ENCODE peak calls at places on chromosomes 11 and 22, in four cellular contexts. W is HL-60, C is stomach, Q is suprapubic skin. B is an unnamed sample.

GRCh38 chr11:35605691-35606090 is 12.6 kb upstream of the FJX1 start:
- DNase-seq in W (no peak), C (no peak), Q (no peak), B (no peak)

GRCh38 chr11:67179892-67180490 is 60.9 kb downstream of the KDM2A start:
- DNase-seq in W (no peak), C (no peak), Q (no peak), B (no peak)

GRCh38 chr11:1130276-1131032 is 27.3 kb upstream of the MUC5AC start:
- DNase-seq in W (no peak), C (peak), Q (no peak), B (no peak)

GRCh38 chr11:119995730-119996491 is 142.0 kb downstream of the TRIM29 start:
- DNase-seq in W (no peak), C (no peak), Q (no peak), B (no peak)

GRCh38 chr22:43883012-43883661 is 8.7 kb downstream of the PNPLA5 start:
- DNase-seq in W (peak), C (peak), Q (no peak), B (peak)

GRCh38 chr11:46050065-46050464 is 71.2 kb downstream of the PHF21A start:
- DNase-seq in W (peak), C (no peak), Q (no peak), B (no peak)

GRCh38 chr11:69640995-69641581 is at the start of gene CCND1:
- DNase-seq in W (peak), C (peak), Q (no peak), B (peak)

GRCh38 chr11:31641477-31642062 is 132.0 kb downstream of the ELP4 start:
- DNase-seq in W (no peak), C (peak), Q (no peak), B (no peak)

GRCh38 chr22:46852771-46853170 is 90.3 kb downstream of the TBC1D22A start:
- DNase-seq in W (no peak), C (no peak), Q (no peak), B (no peak)

GRCh38 chr11:113603277-113604059 is 102.6 kb downstream of the TMPRSS5 start:
- DNase-seq in W (no peak), C (no peak), Q (no peak), B (no peak)

GRCh38 chr11:93054881-93055280 is 85.4 kb downstream of the MTNR1B start:
- DNase-seq in W (no peak), C (no peak), Q (no peak), B (no peak)

GRCh38 chr22:40764743-40765441 is 54.3 kb downstream of the SLC25A17 start:
- DNase-seq in W (no peak), C (no peak), Q (no peak), B (no peak)

GRCh38 chr11:128477811-128478210 is 109.5 kb downstream of the ETS1 start:
- DNase-seq in W (no peak), C (no peak), Q (no peak), B (no peak)

GRCh38 chr11:118488480-118489109 is 38.7 kb upstream of the TTC36 start:
- DNase-seq in W (peak), C (peak), Q (no peak), B (peak)

GRCh38 chr11:35375332-35376125 is 43.8 kb downstream of the SLC1A2 start:
- DNase-seq in W (no peak), C (no peak), Q (no peak), B (no peak)

GRCh38 chr11:44563716-44564115 is 1.7 kb upstream of the CD82 start:
- DNase-seq in W (no peak), C (no peak), Q (no peak), B (no peak)

GRCh38 chr11:22193348-22194051 is 615 bp downstream of the ANO5 start:
- DNase-seq in W (no peak), C (peak), Q (no peak), B (peak)

GRCh38 chr11:22192289-22192641 is 620 bp upstream of the ANO5 start:
- DNase-seq in W (no peak), C (peak), Q (no peak), B (no peak)

GRCh38 chr11:22190827-22191463 is 1.9 kb upstream of the ANO5 start:
- DNase-seq in W (no peak), C (no peak), Q (no peak), B (no peak)

GRCh38 chr11:22194907-22195306 is 2.0 kb downstream of the ANO5 start:
- DNase-seq in W (no peak), C (no peak), Q (no peak), B (no peak)

GRCh38 chr11:22192642-22193347 is at the start of gene ANO5:
- DNase-seq in W (no peak), C (peak), Q (peak), B (peak)
- TF ChIP-seq POLR2AphosphoS5 in W (no peak), C (peak), Q (no peak), B (peak)

GRCh38 chr22:50456466-50457234 is 18.2 kb downstream of the SBF1 start:
- DNase-seq in W (no peak), C (no peak), Q (no peak), B (no peak)
- TF ChIP-seq CTCF in W (peak), C (no peak), Q (no peak), B (no peak)

GRCh38 chr22:23038334-23038642 is 32.0 kb upstream of the GNAZ start:
- DNase-seq in W (no peak), C (no peak), Q (no peak), B (no peak)
- TF ChIP-seq POLR2AphosphoS5 in W (no peak), C (no peak), Q (no peak), B (no peak)

GRCh38 chr11:102154806-102155205 is 44.6 kb downstream of the YAP1 start:
- DNase-seq in W (no peak), C (no peak), Q (no peak), B (no peak)

GRCh38 chr11:102148059-102148458 is 37.8 kb downstream of the YAP1 start:
- DNase-seq in W (no peak), C (no peak), Q (no peak), B (no peak)

GRCh38 chr11:102155676-102156075 is 45.4 kb downstream of the YAP1 start:
- DNase-seq in W (no peak), C (no peak), Q (no peak), B (no peak)

GRCh38 chr11:102153082-102153481 is 42.8 kb downstream of the YAP1 start:
- DNase-seq in W (no peak), C (no peak), Q (no peak), B (no peak)

DNA sequence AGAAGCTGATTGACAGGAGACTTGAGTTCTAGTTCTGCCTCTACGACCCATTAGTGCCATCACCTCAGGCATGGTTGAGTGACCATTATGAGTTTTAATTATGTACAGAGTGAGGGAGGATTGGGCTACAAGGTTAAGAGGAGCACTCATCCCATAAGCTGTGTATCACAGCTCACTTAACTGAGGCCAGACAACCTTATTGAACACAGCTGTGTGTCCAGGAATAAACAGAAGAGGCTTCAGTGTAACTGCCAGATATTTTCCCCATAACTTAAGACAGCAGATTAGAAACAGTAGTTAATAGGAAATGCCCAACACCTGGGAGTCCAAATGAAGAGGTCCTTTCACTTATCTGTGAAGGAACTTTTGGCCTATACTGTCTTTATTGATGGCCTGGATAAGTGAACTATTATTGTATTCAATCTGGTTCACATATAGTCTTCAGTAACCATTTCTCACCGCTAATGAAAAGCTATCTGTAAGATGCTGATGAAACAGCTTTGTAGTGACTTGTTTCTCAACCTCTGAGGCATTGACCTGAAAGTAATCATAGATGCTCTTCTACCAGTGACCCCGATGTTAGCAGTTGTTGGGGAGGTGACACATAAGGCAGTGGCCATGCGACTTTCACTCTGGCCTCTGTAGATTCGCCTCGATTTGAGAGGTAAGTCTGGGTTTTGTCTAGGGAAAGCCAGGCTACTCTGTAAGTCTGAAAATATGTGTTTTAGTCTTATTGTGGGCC is 41.7 kb downstream of the YAP1 start:
- DNase-seq in W (no peak), C (no peak), Q (no peak), B (no peak)
- TF ChIP-seq CTCF in W (no peak), C (no peak), Q (no peak), B (no peak)

GRCh38 chr22:36286096-36286957 is 33.4 kb downstream of the APOL1 start:
- DNase-seq in W (peak), C (peak), Q (no peak), B (peak)
- TF ChIP-seq POLR2AphosphoS5 in W (peak), C (no peak), Q (no peak), B (peak)

DNA sequence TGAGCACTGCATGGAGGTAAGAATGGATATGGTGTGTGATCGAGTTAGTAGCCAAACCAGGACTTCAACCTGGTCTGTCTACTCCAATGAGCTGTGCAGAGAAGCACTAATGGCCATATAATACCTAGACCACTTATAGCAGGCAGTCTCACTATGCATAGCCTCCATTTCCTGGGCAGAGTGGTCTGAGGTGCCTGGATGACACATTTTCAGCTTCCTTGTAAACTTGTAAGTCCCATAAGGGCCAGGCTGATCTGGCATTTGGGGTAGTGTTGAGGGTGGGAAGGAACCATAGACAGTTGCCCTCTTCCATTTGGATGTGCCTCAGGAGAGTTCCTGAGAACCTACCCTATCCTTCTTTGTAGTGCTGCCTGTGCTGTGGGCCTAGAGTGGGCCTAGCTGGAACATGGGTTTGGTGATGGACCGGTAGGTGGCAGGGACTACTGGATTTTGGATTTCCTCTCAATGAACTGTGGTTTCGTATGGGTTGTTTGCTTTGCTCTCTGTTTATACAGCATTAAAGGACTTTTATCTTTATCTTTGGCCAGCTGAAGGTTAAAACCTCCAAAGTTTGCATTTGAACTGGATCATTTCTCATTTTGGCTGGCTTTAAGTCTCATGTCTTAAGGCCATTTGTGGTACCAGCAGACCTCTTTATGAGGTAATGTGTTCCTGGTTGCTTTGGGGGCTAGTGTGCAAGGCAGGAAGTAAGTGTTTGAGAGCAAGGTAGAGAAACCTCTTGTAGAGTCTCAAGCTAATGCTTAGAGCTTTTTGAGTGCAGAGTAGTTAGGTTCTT is 86.9 kb downstream of the STIM1 start:
- DNase-seq in W (no peak), C (peak), Q (no peak), B (no peak)
- TF ChIP-seq CTCF in W (no peak), C (no peak), Q (no peak), B (no peak)

GRCh38 chr11:2400761-2401435 is 348 bp downstream of the TSSC4 start:
- DNase-seq in W (no peak), C (no peak), Q (no peak), B (peak)

GRCh38 chr11:2400069-2400760 is at the start of gene TSSC4:
- DNase-seq in W (peak), C (peak), Q (peak), B (peak)

GRCh38 chr11:2402890-2403645 is 2.5 kb downstream of the TSSC4 start:
- DNase-seq in W (no peak), C (no peak), Q (no peak), B (peak)

GRCh38 chr11:2402106-2402505 is 1.6 kb downstream of the TSSC4 start:
- DNase-seq in W (no peak), C (no peak), Q (no peak), B (peak)

DNA sequence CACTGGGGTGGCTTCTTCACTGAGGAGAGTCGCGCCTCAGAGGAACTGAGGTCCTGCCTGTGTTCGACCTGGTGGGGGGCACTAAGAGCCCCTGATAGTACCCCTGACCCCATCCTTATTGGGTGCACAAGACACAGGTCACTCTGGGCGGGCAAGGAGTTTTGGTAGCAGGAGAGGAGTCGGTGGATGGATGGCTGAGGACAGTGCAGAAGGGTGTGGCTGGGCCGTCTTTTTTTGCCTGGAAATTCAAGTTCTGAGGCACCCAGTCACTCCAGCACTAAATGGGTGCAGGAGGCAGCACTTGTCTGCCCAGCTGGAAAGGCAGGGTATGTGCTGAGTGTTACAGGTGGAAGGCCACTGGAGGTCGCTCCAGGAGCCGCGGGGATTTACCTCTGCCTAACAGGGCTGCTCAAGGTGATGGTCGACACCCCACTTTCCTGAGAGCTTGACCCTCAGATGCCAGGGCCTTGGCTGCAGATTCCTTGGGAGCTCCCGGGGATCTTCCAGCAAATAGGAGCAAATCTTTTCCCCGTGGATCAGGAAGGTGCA is 960 bp downstream of the TSSC4 start:
- DNase-seq in W (no peak), C (no peak), Q (no peak), B (no peak)
- TF ChIP-seq POLR2AphosphoS5 in W (no peak), C (no peak), Q (no peak), B (no peak)

GRCh38 chr11:129574431-129574830 is 198.8 kb downstream of the BARX2 start:
- DNase-seq in W (no peak), C (no peak), Q (no peak), B (no peak)
- TF ChIP-seq CTCF in W (no peak), C (no peak), Q (no peak), B (no peak)